ENCODE peak calls at places on chromosomes 6 and 20, in seven cellular contexts. Y, B, P, Q, D, R and X are unnamed samples.

GRCh38 chr6:30272032-30272431 is 54.7 kb upstream of the TRIM39 start:
- DNase-seq in Y (no peak), B (no peak), P (no peak), Q (no peak), D (no peak), R (no peak), X (no peak)

GRCh38 chr6:105357147-105357546 is 45.7 kb downstream of the PREP start:
- DNase-seq in Y (no peak), B (no peak), P (no peak), Q (no peak), D (no peak), R (no peak), X (no peak)

GRCh38 chr6:113067612-113068262 is 720.6 kb downstream of the RFPL4B start:
- DNase-seq in Y (no peak), B (no peak), P (no peak), Q (peak; percentile 62), D (peak; percentile 66), R (no peak), X (no peak)

GRCh38 chr6:26254666-26255176 is 110.3 kb upstream of the BTN3A2 start:
- DNase-seq in Y (no peak), B (no peak), P (no peak), Q (no peak), D (no peak), R (peak; percentile 23), X (no peak)

GRCh38 chr6:72182337-72183246 is 296.2 kb downstream of the RIMS1 start:
- DNase-seq in Y (no peak), B (peak; percentile 66), P (no peak), Q (peak; percentile 24), D (peak; percentile 43), R (peak; percentile 1), X (peak; percentile 79)

GRCh38 chr20:19778404-19778803 is 20.3 kb downstream of the RIN2 start:
- DNase-seq in Y (no peak), B (no peak), P (no peak), Q (no peak), D (no peak), R (no peak), X (no peak)

GRCh38 chr6:147135211-147135672 is 69.0 kb upstream of the STXBP5 start:
- DNase-seq in Y (peak; percentile 91), B (no peak), P (peak; percentile 77), Q (peak; percentile 95), D (peak; percentile 62), R (no peak), X (no peak)

GRCh38 chr20:35606127-35606526 is 9.5 kb upstream of the SPAG4 start:
- DNase-seq in Y (no peak), B (no peak), P (no peak), Q (no peak), D (no peak), R (no peak), X (no peak)

GRCh38 chr6:113742342-113742741 is 114.8 kb upstream of the MARCKS start:
- DNase-seq in Y (no peak), B (no peak), P (no peak), Q (no peak), D (no peak), R (no peak), X (no peak)

GRCh38 chr6:16742116-16742515 is 19.1 kb downstream of the ATXN1 start:
- DNase-seq in Y (no peak), B (no peak), P (no peak), Q (no peak), D (no peak), R (no peak), X (no peak)